ENCODE peak calls at places on chromosomes 3 and 15, in seven cellular contexts. T, K, C, Q, N, G and D are unnamed samples.

GRCh38 chr3:125083776-125084175 is 28.0 kb upstream of the HEG1 start:
- DNase-seq in G (peak), N (no peak), T (no peak), Q (no peak), C (no peak), K (no peak), D (no peak)

GRCh38 chr15:66800584-66801235 is 98.7 kb downstream of the SMAD6 start:
- DNase-seq in K (peak), N (no peak), T (no peak), C (no peak), G (no peak), Q (no peak), D (no peak)

GRCh38 chr15:88391006-88391405 is 76.2 kb downstream of the MRPL46 start:
- DNase-seq in G (no peak), K (no peak), Q (no peak), C (no peak), N (no peak), T (no peak), D (no peak)

GRCh38 chr15:84734794-84735479 is 13.5 kb upstream of the ZNF592 start:
- DNase-seq in K (peak), N (peak), Q (no peak), G (peak), T (peak), C (peak), D (no peak)

GRCh38 chr15:61656391-61656790 is 403.9 kb downstream of the VPS13C start:
- DNase-seq in C (no peak), N (no peak), Q (no peak), T (no peak), G (no peak), K (no peak), D (no peak)

GRCh38 chr3:58352624-58353023 is 19.9 kb downstream of the PXK start:
- DNase-seq in G (no peak), Q (no peak), T (no peak), N (no peak), C (no peak), K (no peak), D (no peak)

GRCh38 chr3:190385835-190386688 is 1.9 kb upstream of the CLDN16 start:
- DNase-seq in T (no peak), N (no peak), K (peak), Q (no peak), C (peak), G (peak), D (no peak)

GRCh38 chr15:28921336-28921735 is 35.6 kb downstream of the APBA2 start:
- DNase-seq in T (no peak), N (no peak), G (no peak), C (no peak), Q (no peak), K (peak), D (no peak)

GRCh38 chr3:8500208-8500961 is 1.2 kb upstream of the LMCD1 start:
- DNase-seq in Q (no peak), C (no peak), N (peak), T (no peak), K (no peak), G (no peak), D (peak)

GRCh38 chr15:93451265-93451664 is 362.3 kb upstream of the RGMA start:
- DNase-seq in G (no peak), N (no peak), C (no peak), T (no peak), Q (no peak), K (no peak), D (no peak)

GRCh38 chr3:13972679-13973379 is 93.0 kb upstream of the WNT7A start:
- DNase-seq in N (no peak), T (no peak), C (peak), G (no peak), K (no peak), Q (no peak), D (no peak)

DNA sequence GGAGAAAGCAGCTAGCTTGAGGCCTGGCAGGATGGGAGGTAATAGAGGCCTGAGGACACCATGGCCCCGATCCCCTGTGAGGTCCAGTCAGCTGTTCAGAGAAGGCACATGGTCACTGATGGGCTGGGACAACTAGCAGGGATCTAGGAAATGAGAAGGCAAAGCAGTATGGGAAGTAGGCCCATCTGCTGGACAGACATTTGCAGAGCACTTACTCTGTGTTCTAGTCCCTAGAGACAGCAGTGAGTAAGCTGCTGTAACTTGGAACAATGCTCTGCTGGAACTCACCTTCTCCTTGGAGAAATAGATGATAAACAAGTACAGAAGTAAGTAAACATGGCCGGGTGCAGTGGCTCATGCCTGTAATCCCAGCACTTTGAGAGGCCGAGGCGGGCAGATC is 7.1 kb downstream of the ECE2 start:
- DNase-seq in N (no peak), T (no peak), K (no peak), G (no peak), C (no peak), Q (no peak), D (no peak)
- H3K27ac ChIP-seq in N (no peak), T (no peak), K (no peak), G (no peak), C (no peak), Q (no peak), D (no peak)

GRCh38 chr3:142072851-142073250 is 76.5 kb downstream of the TFDP2 start:
- DNase-seq in N (no peak), Q (no peak), G (no peak), C (no peak), T (no peak), K (no peak), D (no peak)

GRCh38 chr3:142081178-142081577 is 68.2 kb downstream of the TFDP2 start:
- DNase-seq in T (no peak), K (no peak), G (no peak), C (no peak), N (no peak), Q (no peak), D (no peak)

GRCh38 chr3:142077859-142078500 is 71.4 kb downstream of the TFDP2 start:
- DNase-seq in N (no peak), G (no peak), K (no peak), T (no peak), C (no peak), Q (no peak), D (no peak)

GRCh38 chr3:142077155-142077858 is 72.0 kb downstream of the TFDP2 start:
- DNase-seq in N (no peak), Q (no peak), K (no peak), T (no peak), C (no peak), G (no peak), D (no peak)
- H3K27ac ChIP-seq in N (no peak), Q (no peak), K (no peak), T (no peak), C (no peak), G (no peak), D (no peak)

GRCh38 chr3:4814904-4815574 is 164.2 kb upstream of the BHLHE40 start:
- DNase-seq in K (no peak), T (no peak), N (no peak), Q (no peak), C (no peak), G (no peak), D (no peak)

GRCh38 chr3:4812509-4812908 is 166.7 kb upstream of the BHLHE40 start:
- DNase-seq in T (no peak), G (no peak), C (no peak), N (no peak), Q (no peak), K (no peak), D (no peak)

GRCh38 chr3:4813855-4814254 is 165.4 kb upstream of the BHLHE40 start:
- DNase-seq in Q (no peak), K (no peak), N (no peak), C (no peak), G (no peak), T (no peak), D (no peak)

GRCh38 chr3:4816306-4816705 is 162.9 kb upstream of the BHLHE40 start:
- DNase-seq in G (no peak), C (no peak), Q (no peak), T (no peak), K (no peak), N (no peak), D (no peak)

DNA sequence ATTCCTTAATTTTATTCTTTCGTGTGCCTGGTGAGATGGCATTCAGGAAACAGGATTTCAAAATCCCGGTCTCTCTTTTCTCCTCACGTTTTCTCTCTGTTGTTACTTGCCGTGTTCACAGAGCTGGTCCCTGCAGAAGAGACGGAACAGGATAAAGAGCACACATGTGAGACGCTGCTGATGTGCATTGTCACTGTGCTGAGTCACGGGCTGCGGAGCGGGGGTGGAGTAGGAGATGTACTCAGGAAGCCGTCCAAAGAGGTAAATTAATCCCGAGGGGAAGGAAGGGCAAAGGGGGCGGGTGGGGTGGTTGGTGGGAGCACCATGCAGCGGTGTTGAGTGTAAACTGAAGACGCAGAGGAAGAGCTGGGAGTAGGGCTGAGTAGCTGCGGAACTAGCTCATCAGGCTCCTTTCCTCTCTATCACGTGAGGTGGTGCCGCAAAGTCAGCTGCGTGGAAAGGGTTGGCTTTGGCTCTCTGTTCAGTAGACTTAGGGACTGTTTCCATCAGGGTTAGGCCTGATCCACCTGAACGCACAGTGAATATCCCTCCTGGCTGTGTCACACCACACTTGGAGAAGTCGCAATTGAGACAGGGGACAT is 164.8 kb upstream of the BHLHE40 start:
- DNase-seq in G (no peak), Q (no peak), K (no peak), T (no peak), N (no peak), C (no peak), D (no peak)
- H3K27ac ChIP-seq in G (no peak), Q (no peak), K (no peak), T (no peak), N (no peak), C (no peak), D (no peak)

DNA sequence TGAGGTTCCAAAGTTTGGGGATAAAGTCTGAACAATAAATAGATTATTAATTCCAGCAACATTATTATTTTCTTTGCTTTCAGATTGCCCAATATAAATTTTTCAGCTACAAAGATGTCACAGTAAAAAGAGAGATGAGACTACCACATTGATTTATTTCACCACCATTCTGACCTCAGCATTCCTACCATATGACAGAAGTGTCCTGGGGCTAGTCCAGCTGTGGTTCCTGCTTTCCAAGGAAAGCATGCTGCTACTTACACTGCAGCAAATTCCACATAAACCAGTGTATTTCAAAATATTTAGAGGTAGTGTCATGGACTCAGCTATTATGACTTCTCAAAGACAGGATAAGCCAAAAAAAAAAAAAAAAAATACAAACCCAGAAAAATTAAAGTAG is 494.1 kb upstream of the ZNF385D start:
- DNase-seq in N (no peak), Q (no peak), C (peak), K (no peak), G (peak), T (no peak), D (no peak)
- H3K27ac ChIP-seq in N (no peak), Q (no peak), C (peak), K (peak), G (no peak), T (no peak), D (no peak)